ENCODE peak calls at places on chromosomes 3 and 15, in five cellular contexts. V, K, Q, H and F are unnamed samples.

GRCh38 chr15:75042730-75043508 is 19.5 kb downstream of the PPCDC start:
- DNase-seq in V (peak; percentile 43), K (no peak), Q (peak; percentile 91), H (peak; percentile 24), F (peak; percentile 39)

GRCh38 chr3:27110020-27110419 is 259.2 kb downstream of the NEK10 start:
- DNase-seq in V (no peak), K (no peak), Q (no peak), H (no peak), F (no peak)

GRCh38 chr3:48013288-48013980 is 2.8 kb downstream of the MAP4 start:
- DNase-seq in V (no peak), K (no peak), Q (peak; percentile 55), H (peak; percentile 44), F (no peak)

GRCh38 chr3:194824676-194825075 is 139.0 kb downstream of the FAM43A start:
- DNase-seq in V (no peak), K (no peak), Q (peak; percentile 88), H (peak; percentile 67), F (no peak)

GRCh38 chr15:77974098-77974414 is 103.5 kb downstream of the TBC1D2B start:
- DNase-seq in V (no peak), K (no peak), Q (peak; percentile 85), H (peak; percentile 71), F (no peak)

GRCh38 chr3:37163262-37164020 is 10.9 kb downstream of the LRRFIP2 start:
- DNase-seq in V (no peak), K (no peak), Q (no peak), H (peak; percentile 79), F (no peak)

GRCh38 chr3:49869525-49870126 is at the start of gene CAMKV:
- DNase-seq in V (no peak), K (no peak), Q (no peak), H (peak; percentile 27), F (peak; percentile 79)

GRCh38 chr3:99861216-99861615 is 43.6 kb downstream of the CMSS1 start:
- DNase-seq in V (no peak), K (no peak), Q (no peak), H (no peak), F (no peak)

GRCh38 chr3:187799942-187800637 is 54.8 kb upstream of the BCL6 start:
- DNase-seq in V (no peak), K (no peak), Q (no peak), H (no peak), F (no peak)

GRCh38 chr3:184639351-184639750 is 72.5 kb downstream of the MAGEF1 start:
- DNase-seq in V (no peak), K (no peak), Q (no peak), H (no peak), F (no peak)

GRCh38 chr3:129890891-129891290 is 2.6 kb downstream of the TMCC1 start:
- DNase-seq in V (no peak), K (no peak), Q (no peak), H (no peak), F (no peak)